ENCODE peak calls at places on chromosomes 12 and 14, in six cellular contexts. M is K562, R is A549, X is endothelial cell of umbilical vein, C is HepG2, O is GM12878. P is an unnamed sample.

GRCh38 chr12:75705749-75706719 is 194.6 kb upstream of the KRR1 start:
- DNase-seq in M (peak; percentile 32), R (peak; percentile 41), X (peak; percentile 98), C (no peak), O (no peak), P (no peak)

GRCh38 chr12:10226740-10227139 is 14.1 kb downstream of the GABARAPL1 start:
- DNase-seq in M (no peak), R (no peak), X (no peak), C (no peak), O (no peak), P (no peak)

GRCh38 chr12:47085815-47086252 is 6.1 kb upstream of the AMIGO2 start:
- DNase-seq in M (peak; percentile 65), R (peak; percentile 94), X (peak; percentile 77), C (peak; percentile 41), O (no peak), P (peak; percentile 67)

GRCh38 chr12:121061831-121062230 is 22.8 kb upstream of the OASL start:
- DNase-seq in M (no peak), R (peak; percentile 33), X (peak; percentile 29), C (peak; percentile 18), O (no peak), P (peak; percentile 59)

GRCh38 chr14:91009501-91010152 is 50.8 kb downstream of the RPS6KA5 start:
- DNase-seq in M (no peak), R (no peak), X (no peak), C (no peak), O (peak; percentile 85), P (peak; percentile 94)

GRCh38 chr12:124779161-124780141 is 84.2 kb downstream of the SCARB1 start:
- DNase-seq in M (no peak), R (no peak), X (no peak), C (no peak), O (peak; percentile 61), P (no peak)

GRCh38 chr12:86194721-86195120 is 61.5 kb downstream of the MGAT4C start:
- DNase-seq in M (no peak), R (no peak), X (no peak), C (no peak), O (no peak), P (no peak)

GRCh38 chr12:130764475-130765185 is 48.5 kb upstream of the RIMBP2 start:
- DNase-seq in M (peak; percentile 46), R (peak; percentile 76), X (peak; percentile 15), C (no peak), O (peak; percentile 59), P (peak; percentile 53)

GRCh38 chr12:26830783-26831601 is 2.0 kb downstream of the ITPR2 start:
- DNase-seq in M (no peak), R (no peak), X (peak; percentile 56), C (no peak), O (no peak), P (peak; percentile 80)

GRCh38 chr12:103924761-103925641 is 5.2 kb upstream of the HSP90B1 start:
- DNase-seq in M (no peak), R (peak; percentile 24), X (no peak), C (no peak), O (peak; percentile 96), P (peak; percentile 54)

GRCh38 chr12:28340261-28340660 is 150.0 kb downstream of the CCDC91 start:
- DNase-seq in M (no peak), R (no peak), X (peak; percentile 46), C (no peak), O (no peak), P (no peak)

GRCh38 chr14:78450945-78451344 is 280.8 kb downstream of the NRXN3 start:
- DNase-seq in M (no peak), R (no peak), X (no peak), C (no peak), O (no peak), P (peak; percentile 83)

GRCh38 chr12:23533295-23533694 is 416.2 kb downstream of the SOX5 start:
- DNase-seq in M (no peak), R (no peak), X (no peak), C (no peak), O (no peak), P (no peak)

GRCh38 chr14:72513994-72514659 is 379.8 kb downstream of the DPF3 start:
- DNase-seq in M (peak; percentile 19), R (peak; percentile 44), X (peak; percentile 42), C (peak; percentile 7), O (no peak), P (peak; percentile 52)

GRCh38 chr12:48001426-48002178 is 2.7 kb downstream of the COL2A1 start:
- DNase-seq in M (no peak), R (no peak), X (peak; percentile 39), C (no peak), O (no peak), P (peak; percentile 37)

GRCh38 chr14:73059326-73059725 is 992 bp downstream of the RBM25 start:
- DNase-seq in M (peak; percentile 5), R (peak; percentile 30), X (peak; percentile 50), C (peak; percentile 10), O (no peak), P (no peak)

GRCh38 chr12:96028538-96028937 is 6.8 kb downstream of the LTA4H start:
- DNase-seq in M (no peak), R (no peak), X (no peak), C (no peak), O (no peak), P (no peak)

GRCh38 chr12:95998611-95999300 is 2.6 kb upstream of the HAL start:
- DNase-seq in M (peak; percentile 57), R (peak; percentile 74), X (peak; percentile 68), C (peak; percentile 65), O (peak; percentile 34), P (peak; percentile 91)

GRCh38 chr14:68636597-68636996 is 156.3 kb downstream of the ZFP36L1 start:
- DNase-seq in M (no peak), R (no peak), X (no peak), C (no peak), O (no peak), P (no peak)

GRCh38 chr12:42987216-42987631 is 397.7 kb upstream of the PRICKLE1 start:
- DNase-seq in M (no peak), R (no peak), X (no peak), C (no peak), O (no peak), P (no peak)

GRCh38 chr12:22276313-22276712 is 58.2 kb downstream of the ST8SIA1 start:
- DNase-seq in M (no peak), R (no peak), X (no peak), C (no peak), O (no peak), P (no peak)

GRCh38 chr14:80638620-80639215 is 302.8 kb downstream of the CEP128 start:
- DNase-seq in M (no peak), R (peak; percentile 89), X (peak; percentile 81), C (no peak), O (no peak), P (no peak)

GRCh38 chr14:35155962-35156361 is 33.6 kb downstream of the PRORP start:
- DNase-seq in M (no peak), R (peak; percentile 16), X (peak; percentile 87), C (no peak), O (no peak), P (peak; percentile 21)

GRCh38 chr14:72699852-72700257 is 194.0 kb downstream of the DPF3 start:
- DNase-seq in M (peak; percentile 31), R (peak; percentile 14), X (peak; percentile 4), C (no peak), O (no peak), P (peak; percentile 86)

GRCh38 chr12:73460212-73460611 is 1077.4 kb upstream of the ATXN7L3B start:
- DNase-seq in M (no peak), R (no peak), X (no peak), C (no peak), O (no peak), P (no peak)

GRCh38 chr12:38484821-38485220 is 168.2 kb downstream of the ALG10B start:
- DNase-seq in M (no peak), R (no peak), X (no peak), C (no peak), O (no peak), P (no peak)

GRCh38 chr14:88352299-88353097 is 29.4 kb upstream of the KCNK10 start:
- DNase-seq in M (no peak), R (no peak), X (no peak), C (no peak), O (no peak), P (no peak)

GRCh38 chr12:18546399-18546798 is 191.4 kb downstream of the PLCZ1 start:
- DNase-seq in M (no peak), R (peak; percentile 7), X (no peak), C (peak; percentile 18), O (no peak), P (no peak)

GRCh38 chr12:75908961-75909699 is 122.4 kb downstream of the PHLDA1 start:
- DNase-seq in M (no peak), R (peak; percentile 71), X (peak; percentile 93), C (peak; percentile 27), O (no peak), P (no peak)

GRCh38 chr12:116339800-116340371 is 62.4 kb upstream of the MED13L start:
- DNase-seq in M (no peak), R (no peak), X (no peak), C (no peak), O (no peak), P (no peak)
- TF ChIP-seq MYC in M (no peak), R (no peak), X (no peak), C (no peak), O (no peak), P (no peak)

GRCh38 chr14:31561155-31561846 is at the start of gene NUBPL:
- DNase-seq in M (peak; percentile 87), R (peak; percentile 94), X (peak; percentile 95), C (peak; percentile 97), O (peak; percentile 88), P (peak; percentile 95)
- TF ChIP-seq POLR2A in M (peak; percentile 84), R (peak; percentile 70), X (peak; percentile 78), C (peak; percentile 90), O (peak; percentile 96), P (peak; percentile 75)

GRCh38 chr12:92541024-92541423 is 161.8 kb upstream of the PLEKHG7 start:
- DNase-seq in M (no peak), R (no peak), X (no peak), C (no peak), O (no peak), P (peak; percentile 63)

GRCh38 chr12:92537235-92537960 is 165.4 kb upstream of the PLEKHG7 start:
- DNase-seq in M (no peak), R (no peak), X (no peak), C (no peak), O (no peak), P (no peak)

GRCh38 chr12:92543359-92543758 is 159.4 kb upstream of the PLEKHG7 start:
- DNase-seq in M (no peak), R (no peak), X (no peak), C (peak; percentile 8), O (no peak), P (no peak)

GRCh38 chr12:92538970-92539749 is 163.6 kb upstream of the PLEKHG7 start:
- DNase-seq in M (peak; percentile 19), R (peak; percentile 58), X (peak; percentile 95), C (no peak), O (peak; percentile 93), P (peak; percentile 98)

GRCh38 chr12:92539966-92540791 is 162.6 kb upstream of the PLEKHG7 start:
- DNase-seq in M (no peak), R (no peak), X (peak; percentile 39), C (no peak), O (no peak), P (peak; percentile 88)
- TF ChIP-seq MYC in M (no peak), R (no peak), X (no peak), C (no peak), O (no peak), P (peak; percentile 25)

DNA sequence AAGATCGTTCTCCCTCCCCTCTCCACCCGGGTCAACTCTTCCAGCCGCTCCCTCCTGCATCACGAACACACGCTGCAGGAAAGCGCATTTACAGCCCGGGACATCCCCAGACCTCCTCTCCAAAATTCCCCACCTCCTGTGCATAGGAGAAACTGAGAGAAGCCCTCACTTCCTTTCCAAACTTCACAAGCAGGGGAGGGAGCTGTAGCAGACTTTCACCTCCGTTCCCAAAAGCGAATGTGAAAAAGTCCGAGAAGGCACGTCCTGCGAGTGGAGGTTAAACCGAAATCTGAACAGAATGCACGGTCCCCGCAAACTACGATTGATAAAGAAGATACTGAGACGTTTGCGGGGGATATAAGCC is 467 bp downstream of the BCAT1 start:
- DNase-seq in M (peak; percentile 35), R (peak; percentile 22), X (no peak), C (no peak), O (peak; percentile 73), P (peak; percentile 76)
- TF ChIP-seq POLR2A in M (no peak), R (no peak), X (no peak), C (no peak), O (no peak), P (no peak)

P was measured in NB4.